ENCODE peak calls at places on chromosome 21, in seven cellular contexts. R, K, T, N, D, W and H are unnamed samples.

GRCh38 chr21:45990049-45990711 is 8.6 kb downstream of the COL6A1 start:
- DNase-seq in R (no peak), K (peak), T (no peak), N (no peak), D (no peak), W (no peak), H (no peak)

GRCh38 chr21:27505516-27505915 is 538.6 kb upstream of the ADAMTS5 start:
- DNase-seq in R (peak), K (no peak), T (no peak), N (no peak), D (peak), W (no peak), H (no peak)

GRCh38 chr21:46516068-46516467 is 57.4 kb downstream of the DIP2A start:
- DNase-seq in R (no peak), K (no peak), T (no peak), N (no peak), D (no peak), W (no peak), H (no peak)

GRCh38 chr21:43778469-43779335 is 2.6 kb upstream of the CSTB start:
- DNase-seq in R (no peak), K (no peak), T (no peak), N (peak), D (no peak), W (no peak), H (no peak)

GRCh38 chr21:14943636-14944035 is 121.2 kb downstream of the NRIP1 start:
- DNase-seq in R (no peak), K (no peak), T (no peak), N (no peak), D (no peak), W (no peak), H (no peak)

GRCh38 chr21:31455506-31455905 is 111.4 kb upstream of the TIAM1 start:
- DNase-seq in R (no peak), K (no peak), T (no peak), N (no peak), D (no peak), W (no peak), H (no peak)

GRCh38 chr21:45976666-45977335 is 4.8 kb upstream of the COL6A1 start:
- DNase-seq in R (no peak), K (no peak), T (peak), N (no peak), D (no peak), W (no peak), H (no peak)

GRCh38 chr21:28547795-28548194 is 444.9 kb downstream of the LTN1 start:
- DNase-seq in R (peak), K (no peak), T (no peak), N (no peak), D (no peak), W (no peak), H (no peak)

GRCh38 chr21:37503848-37504467 is 137.4 kb downstream of the DYRK1A start:
- DNase-seq in R (peak), K (no peak), T (no peak), N (no peak), D (peak), W (peak), H (no peak)

GRCh38 chr21:18041012-18041411 is 203.6 kb upstream of the CHODL start:
- DNase-seq in R (no peak), K (no peak), T (peak), N (no peak), D (peak), W (peak), H (peak)

GRCh38 chr21:44603911-44604310 is 3.5 kb downstream of the KRTAP10-7 start:
- DNase-seq in R (no peak), K (no peak), T (no peak), N (no peak), D (no peak), W (no peak), H (no peak)

GRCh38 chr21:30340714-30341573 is 3.5 kb upstream of the KRTAP27-1 start:
- DNase-seq in R (peak), K (no peak), T (peak), N (peak), D (peak), W (peak), H (peak)

GRCh38 chr21:44024257-44024656 is 12.1 kb downstream of the TRAPPC10 start:
- DNase-seq in R (no peak), K (no peak), T (no peak), N (no peak), D (no peak), W (no peak), H (no peak)

GRCh38 chr21:26747216-26747615 is 98.0 kb downstream of the ADAMTS1 start:
- DNase-seq in R (no peak), K (no peak), T (no peak), N (no peak), D (no peak), W (peak), H (no peak)

GRCh38 chr21:36209626-36210171 is 53.1 kb downstream of the DOP1B start:
- DNase-seq in R (peak), K (no peak), T (peak), N (peak), D (peak), W (peak), H (no peak)

GRCh38 chr21:26845066-26845749 is at the start of gene ADAMTS1:
- DNase-seq in R (peak), K (peak), T (peak), N (no peak), D (peak), W (peak), H (peak)

GRCh38 chr21:43273016-43273707 is 104.4 kb downstream of the CRYAA start:
- DNase-seq in R (no peak), K (peak), T (no peak), N (no peak), D (no peak), W (no peak), H (no peak)

GRCh38 chr21:17455451-17455850 is 57.4 kb upstream of the CXADR start:
- DNase-seq in R (no peak), K (no peak), T (no peak), N (no peak), D (no peak), W (no peak), H (no peak)

GRCh38 chr21:45439901-45440461 is 35.0 kb downstream of the COL18A1 start:
- DNase-seq in R (no peak), K (no peak), T (no peak), N (no peak), D (no peak), W (no peak), H (no peak)

GRCh38 chr21:29219165-29219770 is 79.5 kb upstream of the BACH1 start:
- DNase-seq in R (peak), K (no peak), T (no peak), N (no peak), D (no peak), W (no peak), H (no peak)

GRCh38 chr21:15809818-15810217 is 80.0 kb downstream of the USP25 start:
- DNase-seq in R (no peak), K (no peak), T (no peak), N (no peak), D (peak), W (no peak), H (no peak)

GRCh38 chr21:37873655-37874054 is 42.6 kb downstream of the KCNJ6 start:
- DNase-seq in R (no peak), K (no peak), T (no peak), N (no peak), D (peak), W (no peak), H (no peak)

GRCh38 chr21:26843912-26844257 is 1.3 kb downstream of the ADAMTS1 start:
- DNase-seq in R (peak), K (no peak), T (no peak), N (no peak), D (peak), W (peak), H (no peak)

GRCh38 chr21:31265293-31265692 is 78.8 kb downstream of the TIAM1 start:
- DNase-seq in R (no peak), K (no peak), T (no peak), N (no peak), D (no peak), W (no peak), H (no peak)

GRCh38 chr21:33124879-33125278 is 54.9 kb downstream of the OLIG1 start:
- DNase-seq in R (no peak), K (no peak), T (no peak), N (no peak), D (no peak), W (no peak), H (no peak)

GRCh38 chr21:43736224-43736883 is 17.4 kb downstream of the PDXK start:
- DNase-seq in R (no peak), K (no peak), T (no peak), N (no peak), D (no peak), W (no peak), H (no peak)

GRCh38 chr21:17463441-17463840 is 49.4 kb upstream of the CXADR start:
- DNase-seq in R (peak), K (no peak), T (no peak), N (no peak), D (peak), W (peak), H (no peak)

GRCh38 chr21:35932232-35932911 is 128.0 kb downstream of the SETD4 start:
- DNase-seq in R (peak), K (no peak), T (no peak), N (no peak), D (peak), W (no peak), H (no peak)

GRCh38 chr21:46149205-46149901 is 6.0 kb downstream of the FTCD start:
- DNase-seq in R (no peak), K (peak), T (no peak), N (no peak), D (no peak), W (no peak), H (peak)

GRCh38 chr21:46156378-46156645 is 933 bp upstream of the FTCD start:
- DNase-seq in R (no peak), K (peak), T (no peak), N (no peak), D (no peak), W (no peak), H (no peak)

GRCh38 chr21:26977741-26978140 is 10.9 kb upstream of the ADAMTS5 start:
- DNase-seq in R (peak), K (no peak), T (no peak), N (no peak), D (no peak), W (no peak), H (no peak)

GRCh38 chr21:44426663-44427191 is 28.6 kb upstream of the LRRC3 start:
- DNase-seq in R (no peak), K (peak), T (peak), N (no peak), D (no peak), W (no peak), H (no peak)

GRCh38 chr21:19864456-19864855 is 1133.8 kb upstream of the NCAM2 start:
- DNase-seq in R (no peak), K (no peak), T (no peak), N (no peak), D (no peak), W (no peak), H (no peak)

GRCh38 chr21:37631319-37632117 is 264.9 kb downstream of the DYRK1A start:
- DNase-seq in R (no peak), K (no peak), T (peak), N (no peak), D (no peak), W (peak), H (no peak)

GRCh38 chr21:39180429-39181019 is 2.7 kb downstream of the PSMG1 start:
- DNase-seq in R (peak), K (no peak), T (no peak), N (no peak), D (peak), W (no peak), H (no peak)
- TF ChIP-seq CTCF in R (peak), K (peak), T (peak), N (peak), D (peak), W (peak), H (no peak)

GRCh38 chr21:25507522-25507921 is 99.8 kb downstream of the MRPL39 start:
- DNase-seq in R (no peak), K (no peak), T (no peak), N (no peak), D (no peak), W (no peak), H (no peak)
- TF ChIP-seq CTCF in R (peak), K (no peak), T (peak), N (no peak), D (no peak), W (peak), H (no peak)

GRCh38 chr21:34908424-34909055 is 140.6 kb downstream of the RUNX1 start:
- DNase-seq in R (peak), K (no peak), T (no peak), N (peak), D (peak), W (no peak), H (no peak)
- TF ChIP-seq CTCF in R (no peak), K (no peak), T (no peak), N (no peak), D (no peak), W (no peak), H (no peak)

DNA sequence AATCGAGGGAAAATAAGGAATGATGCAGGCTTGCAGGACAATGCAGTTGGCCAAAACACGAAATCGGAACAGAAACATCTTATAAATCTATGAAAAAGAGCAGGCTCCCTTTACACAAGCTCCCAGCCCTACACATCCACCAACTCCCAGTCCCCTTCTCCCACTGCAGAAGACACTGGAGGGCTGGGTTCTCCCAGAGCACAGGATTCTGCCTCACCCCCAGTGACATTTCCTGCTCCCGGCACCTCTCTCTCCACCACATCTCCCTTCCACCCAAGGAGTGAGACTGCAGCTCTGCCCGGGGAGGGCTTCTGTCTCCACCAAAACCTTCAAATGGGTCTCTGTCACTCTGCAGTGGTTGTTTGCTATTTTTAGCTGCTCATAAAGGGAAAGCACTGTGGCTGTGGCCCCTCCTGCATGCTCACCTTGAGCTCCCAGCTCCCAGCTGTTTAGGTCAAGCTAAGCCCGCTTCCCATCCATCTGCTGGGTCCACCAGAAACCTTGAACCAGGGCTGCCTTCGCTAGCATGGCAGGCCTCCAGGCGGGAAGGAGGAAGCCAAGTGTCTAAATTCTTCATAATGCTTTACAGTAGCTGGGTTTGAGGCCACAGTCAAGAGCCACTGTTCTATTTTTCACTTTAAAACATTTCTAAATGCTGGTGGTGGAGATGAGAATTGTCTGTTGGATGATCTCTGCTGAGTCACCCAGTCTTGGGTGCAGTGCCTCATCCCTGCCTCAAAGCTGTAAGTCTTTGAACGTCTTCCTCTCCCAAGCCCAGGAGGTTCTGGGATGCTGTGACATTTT is 3.3 kb upstream of the C2CD2 start:
- DNase-seq in R (peak), K (no peak), T (no peak), N (peak), D (peak), W (no peak), H (no peak)
- TF ChIP-seq CTCF in R (no peak), K (no peak), T (no peak), N (no peak), D (no peak), W (no peak), H (no peak)

DNA sequence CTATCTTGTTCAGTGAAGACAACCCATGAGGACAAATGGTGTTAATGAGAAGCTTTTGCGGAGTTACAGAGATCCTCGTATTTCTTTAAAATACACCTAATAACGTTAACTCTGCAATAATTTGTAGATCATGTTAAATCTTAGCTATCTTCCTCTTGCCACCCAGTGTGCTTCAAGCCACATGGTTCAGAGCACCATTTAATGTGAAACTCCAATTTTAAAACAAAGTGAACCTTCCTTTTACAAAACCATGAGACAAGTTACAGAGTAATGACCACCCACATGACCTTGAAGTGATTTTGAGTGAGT is 1.7 kb upstream of the KCNE2 start:
- DNase-seq in R (no peak), K (no peak), T (no peak), N (no peak), D (no peak), W (no peak), H (no peak)
- TF ChIP-seq CTCF in R (no peak), K (no peak), T (peak), N (no peak), D (no peak), W (no peak), H (peak)